ENCODE peak calls at places on chromosomes 4 and X, in seven cellular contexts. R, O, F, I, V, G and N are unnamed samples.

GRCh38 chr4:76023381-76023780 is at the start of gene CXCL10:
- DNase-seq in R (no peak), O (no peak), F (no peak), I (no peak), V (no peak), G (no peak), N (no peak)

GRCh38 chrX:75365243-75365975 is 91.5 kb downstream of the UPRT start:
- DNase-seq in R (no peak), O (no peak), F (no peak), I (no peak), V (no peak), G (no peak), N (no peak)

GRCh38 chr4:84497220-84497834 is 1.8 kb downstream of the NKX6-1 start:
- DNase-seq in R (no peak), O (no peak), F (peak), I (no peak), V (no peak), G (peak), N (no peak)

GRCh38 chr4:121712001-121712655 is 15.3 kb upstream of the ANXA5 start:
- DNase-seq in R (no peak), O (no peak), F (no peak), I (no peak), V (no peak), G (no peak), N (no peak)

GRCh38 chr4:48081196-48081595 is 52.9 kb downstream of the TXK start:
- DNase-seq in R (no peak), O (no peak), F (no peak), I (no peak), V (no peak), G (no peak), N (no peak)

GRCh38 chrX:148940411-148940996 is 440.1 kb downstream of the AFF2 start:
- DNase-seq in R (no peak), O (no peak), F (no peak), I (no peak), V (no peak), G (no peak), N (no peak)

GRCh38 chr4:140969296-140969695 is 164.0 kb downstream of the RNF150 start:
- DNase-seq in R (no peak), O (no peak), F (no peak), I (no peak), V (no peak), G (no peak), N (no peak)

GRCh38 chrX:108399427-108400165 is 38.6 kb downstream of the COL4A6 start:
- DNase-seq in R (no peak), O (no peak), F (no peak), I (no peak), V (no peak), G (no peak), N (no peak)

GRCh38 chr4:152479428-152480026 is 56.4 kb downstream of the FBXW7 start:
- DNase-seq in R (no peak), O (no peak), F (no peak), I (no peak), V (no peak), G (no peak), N (no peak)

GRCh38 chr4:55838356-55838755 is 15.1 kb upstream of the EXOC1 start:
- DNase-seq in R (no peak), O (no peak), F (no peak), I (no peak), V (no peak), G (no peak), N (no peak)

GRCh38 chr4:16764622-16765021 is 133.8 kb downstream of the LDB2 start:
- DNase-seq in R (peak), O (no peak), F (peak), I (no peak), V (peak), G (peak), N (no peak)

GRCh38 chr4:74218201-74218600 is 60.3 kb downstream of the MTHFD2L start:
- DNase-seq in R (no peak), O (no peak), F (no peak), I (no peak), V (no peak), G (no peak), N (no peak)

GRCh38 chrX:30513284-30513683 is 64.3 kb downstream of the TASL start:
- DNase-seq in R (peak), O (no peak), F (no peak), I (no peak), V (peak), G (peak), N (no peak)

GRCh38 chr4:106264331-106264728 is 51.7 kb downstream of the TBCK start:
- DNase-seq in R (peak), O (no peak), F (no peak), I (no peak), V (no peak), G (no peak), N (no peak)
- TF ChIP-seq TAF1 in R (no peak), O (no peak), F (no peak), I (no peak), V (no peak), G (no peak), N (no peak)

GRCh38 chr4:114384629-114385028 is 214.0 kb upstream of the UGT8 start:
- DNase-seq in R (peak), O (no peak), F (no peak), I (no peak), V (no peak), G (peak), N (no peak)

GRCh38 chr4:114385195-114385985 is 213.2 kb upstream of the UGT8 start:
- DNase-seq in R (no peak), O (no peak), F (no peak), I (no peak), V (no peak), G (no peak), N (no peak)

GRCh38 chr4:114383055-114383454 is 215.6 kb upstream of the UGT8 start:
- DNase-seq in R (no peak), O (no peak), F (no peak), I (no peak), V (no peak), G (no peak), N (no peak)

GRCh38 chr4:114386637-114387233 is 211.9 kb upstream of the UGT8 start:
- DNase-seq in R (peak), O (no peak), F (no peak), I (peak), V (peak), G (peak), N (peak)

DNA sequence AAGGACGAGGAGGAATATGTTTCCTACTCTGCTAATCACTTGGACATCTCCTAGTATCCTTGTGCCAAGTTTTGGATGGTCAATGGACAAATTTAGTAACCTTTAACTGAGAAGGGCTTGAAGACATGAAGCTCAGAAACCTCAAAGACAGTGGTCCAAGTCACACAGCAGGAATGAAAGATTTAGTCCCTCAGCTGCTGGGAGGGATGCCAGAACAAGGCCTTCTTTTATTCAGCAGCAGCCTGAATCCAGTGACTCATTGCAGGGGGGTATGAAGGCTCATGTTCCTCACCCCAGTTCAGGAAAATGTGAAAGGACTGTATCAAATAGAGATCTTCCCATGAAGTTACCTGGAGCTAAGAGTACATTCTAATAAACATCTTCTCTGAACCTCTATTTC is 214.9 kb upstream of the UGT8 start:
- DNase-seq in R (no peak), O (no peak), F (no peak), I (no peak), V (no peak), G (no peak), N (no peak)
- TF ChIP-seq TAF1 in R (no peak), O (no peak), F (no peak), I (no peak), V (no peak), G (no peak), N (no peak)

GRCh38 chrX:152932598-152933175 is 34.8 kb downstream of the ZNF185 start:
- DNase-seq in R (no peak), O (no peak), F (no peak), I (no peak), V (no peak), G (no peak), N (no peak)
- TF ChIP-seq TAF1 in R (no peak), O (no peak), F (no peak), I (no peak), V (no peak), G (no peak), N (no peak)

GRCh38 chr4:170198742-170199141 is 109.0 kb upstream of the AADAT start:
- DNase-seq in R (no peak), O (no peak), F (no peak), I (no peak), V (no peak), G (no peak), N (no peak)
- TF ChIP-seq TAF1 in R (no peak), O (no peak), F (no peak), I (no peak), V (no peak), G (no peak), N (no peak)

GRCh38 chr4:88320780-88321373 is 36.5 kb upstream of the PPM1K start:
- DNase-seq in R (no peak), O (peak), F (peak), I (peak), V (no peak), G (no peak), N (peak)
- TF ChIP-seq TAF1 in R (no peak), O (peak), F (no peak), I (peak), V (no peak), G (no peak), N (peak)

DNA sequence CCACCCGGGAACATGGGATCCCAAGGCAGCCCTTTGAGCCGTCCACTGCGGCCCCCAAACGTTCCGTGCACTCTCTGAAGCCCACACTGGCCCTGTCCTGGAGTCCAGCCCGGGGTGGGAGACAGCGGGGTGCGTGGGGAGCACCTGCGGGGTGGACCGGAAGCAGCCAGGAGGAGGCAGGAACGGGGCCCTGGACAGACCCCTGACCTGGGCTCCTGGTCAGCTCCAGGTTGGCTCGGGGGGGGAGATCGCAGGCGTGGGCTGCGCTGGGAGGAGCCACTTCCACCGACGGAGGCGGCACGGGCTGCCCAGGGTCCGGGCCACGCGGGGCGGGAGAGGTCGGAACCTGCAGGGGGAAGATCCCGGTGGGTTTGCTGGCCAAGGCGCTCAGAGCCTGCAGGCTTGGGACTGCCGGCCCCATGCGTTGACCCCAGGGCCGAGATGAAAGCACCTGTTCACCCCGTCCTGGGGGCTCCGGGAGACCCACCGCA is 5.7 kb upstream of the PLCXD1 start:
- DNase-seq in R (no peak), O (no peak), F (peak), I (no peak), V (no peak), G (no peak), N (no peak)
- TF ChIP-seq TAF1 in R (no peak), O (no peak), F (no peak), I (no peak), V (no peak), G (no peak), N (no peak)

DNA sequence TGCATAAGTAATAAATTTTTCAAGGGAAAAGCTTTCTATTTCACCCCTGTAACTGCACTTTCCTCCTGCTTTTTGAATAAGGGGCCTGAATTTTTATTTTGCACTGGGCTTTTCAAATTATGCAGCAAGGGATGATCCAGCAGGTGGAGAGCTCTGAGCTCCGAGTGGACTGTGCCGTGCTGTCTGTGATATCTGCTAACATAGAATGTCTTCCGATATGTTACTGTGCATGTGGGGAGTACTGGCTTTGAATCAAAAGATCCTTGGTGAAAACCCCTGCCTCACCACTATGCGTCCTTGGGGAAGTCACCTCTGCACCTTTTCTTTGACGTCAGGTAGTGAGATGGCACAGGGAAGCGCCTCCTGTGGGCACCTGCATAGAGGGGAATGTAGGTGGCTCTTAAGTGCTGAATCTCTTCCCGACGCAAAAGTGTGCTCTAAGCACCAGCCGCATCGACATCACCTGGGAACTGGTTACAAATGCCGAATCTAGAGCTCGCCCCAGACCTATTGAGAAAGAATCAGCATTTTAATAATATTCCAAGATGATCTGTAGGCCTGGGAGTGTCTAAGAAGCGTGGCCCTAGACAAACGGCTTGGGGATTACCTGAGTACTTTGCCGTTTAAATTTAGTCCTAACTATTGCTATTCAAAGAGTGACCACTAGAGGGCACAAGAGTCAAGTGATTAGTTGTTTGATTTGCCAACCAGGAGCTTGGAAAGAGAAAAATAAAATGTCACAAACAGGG is 19.2 kb upstream of the WFS1 start:
- DNase-seq in R (peak), O (peak), F (peak), I (peak), V (peak), G (peak), N (peak)
- TF ChIP-seq TAF1 in R (no peak), O (no peak), F (no peak), I (no peak), V (no peak), G (no peak), N (no peak)

GRCh38 chr4:186901850-186902249 is 178.2 kb upstream of the FAT1 start:
- DNase-seq in R (no peak), O (no peak), F (no peak), I (no peak), V (no peak), G (no peak), N (no peak)

GRCh38 chr4:186900980-186901379 is 177.3 kb upstream of the FAT1 start:
- DNase-seq in R (peak), O (no peak), F (no peak), I (no peak), V (no peak), G (no peak), N (no peak)

GRCh38 chr4:186906722-186907121 is 183.1 kb upstream of the FAT1 start:
- DNase-seq in R (no peak), O (no peak), F (no peak), I (no peak), V (no peak), G (no peak), N (no peak)

GRCh38 chr4:186902361-186902760 is 178.7 kb upstream of the FAT1 start:
- DNase-seq in R (no peak), O (no peak), F (no peak), I (no peak), V (no peak), G (no peak), N (no peak)

DNA sequence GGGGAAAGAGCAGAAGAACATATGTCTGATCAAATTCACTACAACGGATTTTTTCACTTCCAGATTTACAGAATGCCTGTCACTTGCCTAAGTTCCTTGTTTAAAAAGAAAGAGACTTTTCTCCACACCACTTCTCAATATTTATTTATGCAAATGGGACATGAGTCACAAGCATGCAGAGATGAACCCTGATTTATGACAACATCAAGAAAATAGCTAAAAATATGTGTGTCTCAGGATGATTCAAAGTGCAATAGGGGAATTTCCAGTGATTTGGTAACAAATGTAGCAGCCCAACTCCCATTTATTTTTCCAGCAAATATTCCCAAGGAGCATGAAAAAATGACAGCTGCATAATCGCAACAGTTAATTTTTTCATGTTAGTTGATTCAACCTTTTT is 180.4 kb upstream of the FAT1 start:
- DNase-seq in R (peak), O (no peak), F (no peak), I (no peak), V (no peak), G (no peak), N (no peak)
- TF ChIP-seq TAF1 in R (no peak), O (no peak), F (no peak), I (no peak), V (no peak), G (no peak), N (no peak)

GRCh38 chr4:185290018-185290607 is 80.7 kb downstream of the SNX25 start:
- DNase-seq in R (no peak), O (no peak), F (no peak), I (no peak), V (no peak), G (no peak), N (no peak)

GRCh38 chr4:185285632-185286393 is 76.4 kb downstream of the SNX25 start:
- DNase-seq in R (no peak), O (no peak), F (no peak), I (no peak), V (no peak), G (no peak), N (no peak)

GRCh38 chr4:185293202-185293601 is 83.8 kb downstream of the SNX25 start:
- DNase-seq in R (no peak), O (no peak), F (no peak), I (no peak), V (no peak), G (no peak), N (no peak)

GRCh38 chr4:185286571-185286970 is 77.2 kb downstream of the SNX25 start:
- DNase-seq in R (no peak), O (no peak), F (no peak), I (no peak), V (no peak), G (no peak), N (no peak)

GRCh38 chr4:185290656-185291055 is 81.3 kb downstream of the SNX25 start:
- DNase-seq in R (no peak), O (no peak), F (no peak), I (no peak), V (no peak), G (no peak), N (no peak)
- TF ChIP-seq TAF1 in R (no peak), O (no peak), F (no peak), I (no peak), V (no peak), G (no peak), N (no peak)